ENCODE peak calls at places on chromosomes 12 and 14, in four cellular contexts. One of them, this sample, is unnamed.

GRCh38 chr12:52063081-52063985 is 6.4 kb upstream of the ATG101 start:
- DNase-seq in K562: peak
- DNase-seq in H1: no peak
- DNase-seq in GM12892: no peak
- DNase-seq in this sample: no peak

GRCh38 chr14:104423715-104424405 is 155.7 kb upstream of the C14orf180 start:
- DNase-seq in GM12892: no peak
- DNase-seq in K562: no peak
- DNase-seq in H1: no peak
- DNase-seq in this sample: no peak

GRCh38 chr14:69625299-69626131 is 14.1 kb downstream of the SUSD6 start:
- DNase-seq in GM12892: peak
- DNase-seq in H1: no peak
- DNase-seq in K562: peak
- DNase-seq in this sample: no peak

GRCh38 chr12:27517532-27517931 is 6.5 kb upstream of the PPFIBP1 start:
- DNase-seq in GM12892: no peak
- DNase-seq in K562: no peak
- DNase-seq in H1: no peak
- DNase-seq in this sample: no peak

GRCh38 chr12:64560395-64561301 is 49.6 kb upstream of the RASSF3 start:
- DNase-seq in GM12892: no peak
- DNase-seq in K562: no peak
- DNase-seq in H1: no peak
- DNase-seq in this sample: no peak

GRCh38 chr12:117485984-117486839 is 124.8 kb upstream of the NOS1 start:
- DNase-seq in K562: no peak
- DNase-seq in H1: no peak
- DNase-seq in GM12892: no peak
- DNase-seq in this sample: no peak

GRCh38 chr12:10584415-10584814 is 29.0 kb downstream of the MAGOHB start:
- DNase-seq in H1: no peak
- DNase-seq in K562: no peak
- DNase-seq in GM12892: no peak
- DNase-seq in this sample: no peak

GRCh38 chr14:88422919-88423318 is 37.5 kb downstream of the SPATA7 start:
- DNase-seq in K562: no peak
- DNase-seq in H1: no peak
- DNase-seq in GM12892: no peak
- DNase-seq in this sample: no peak

GRCh38 chr14:61581340-61581739 is 114.0 kb upstream of the HIF1A start:
- DNase-seq in K562: no peak
- DNase-seq in H1: no peak
- DNase-seq in GM12892: no peak
- DNase-seq in this sample: no peak

GRCh38 chr14:78232666-78233065 is 62.5 kb downstream of the NRXN3 start:
- DNase-seq in K562: no peak
- DNase-seq in H1: no peak
- DNase-seq in GM12892: no peak
- DNase-seq in this sample: no peak

GRCh38 chr12:55995366-55995765 is 1.7 kb upstream of the SUOX start:
- DNase-seq in H1: no peak
- DNase-seq in GM12892: no peak
- DNase-seq in K562: no peak
- DNase-seq in this sample: no peak

GRCh38 chr12:55997535-55997859 is 421 bp downstream of the SUOX start:
- DNase-seq in H1: no peak
- DNase-seq in K562: no peak
- DNase-seq in GM12892: no peak
- DNase-seq in this sample: no peak

GRCh38 chr12:55993454-55993853 is 3.6 kb upstream of the SUOX start:
- DNase-seq in K562: no peak
- DNase-seq in H1: no peak
- DNase-seq in GM12892: no peak
- DNase-seq in this sample: no peak

GRCh38 chr12:55996201-55996714 is 818 bp upstream of the SUOX start:
- DNase-seq in H1: no peak
- DNase-seq in K562: peak
- DNase-seq in GM12892: peak
- DNase-seq in this sample: peak

GRCh38 chr12:55996715-55997534 is at the start of gene SUOX:
- DNase-seq in K562: peak
- DNase-seq in H1: peak
- DNase-seq in GM12892: peak
- DNase-seq in this sample: peak
- TF ChIP-seq POLR2AphosphoS5 in K562: peak
- TF ChIP-seq POLR2AphosphoS5 in H1: no peak
- TF ChIP-seq POLR2AphosphoS5 in GM12892: peak
- TF ChIP-seq POLR2AphosphoS5 in this sample: peak

GRCh38 chr12:46372852-46373302 is 304 bp upstream of the SLC38A2 start:
- DNase-seq in K562: peak
- DNase-seq in H1: no peak
- DNase-seq in GM12892: no peak
- DNase-seq in this sample: no peak
- TF ChIP-seq POLR2A in K562: no peak
- TF ChIP-seq POLR2A in H1: no peak
- TF ChIP-seq POLR2A in GM12892: no peak
- TF ChIP-seq POLR2A in this sample: no peak

GRCh38 chr14:33810308-33810707 is 140.6 kb downstream of the EGLN3 start:
- DNase-seq in K562: no peak
- DNase-seq in GM12892: no peak
- DNase-seq in H1: no peak
- DNase-seq in this sample: no peak
- TF ChIP-seq TAF1 in K562: no peak
- TF ChIP-seq TAF1 in GM12892: no peak
- TF ChIP-seq TAF1 in H1: no peak
- TF ChIP-seq TAF1 in this sample: no peak

GRCh38 chr12:96265400-96265799 is 71.2 kb downstream of the ELK3 start:
- DNase-seq in H1: no peak
- DNase-seq in K562: no peak
- DNase-seq in GM12892: no peak
- DNase-seq in this sample: no peak

GRCh38 chr12:96265836-96266235 is 71.7 kb downstream of the ELK3 start:
- DNase-seq in K562: no peak
- DNase-seq in H1: no peak
- DNase-seq in GM12892: no peak
- DNase-seq in this sample: no peak

GRCh38 chr12:96261557-96261956 is 67.4 kb downstream of the ELK3 start:
- DNase-seq in GM12892: no peak
- DNase-seq in K562: no peak
- DNase-seq in H1: no peak
- DNase-seq in this sample: no peak

GRCh38 chr12:96266238-96266637 is 72.1 kb downstream of the ELK3 start:
- DNase-seq in K562: no peak
- DNase-seq in GM12892: no peak
- DNase-seq in H1: no peak
- DNase-seq in this sample: no peak

DNA sequence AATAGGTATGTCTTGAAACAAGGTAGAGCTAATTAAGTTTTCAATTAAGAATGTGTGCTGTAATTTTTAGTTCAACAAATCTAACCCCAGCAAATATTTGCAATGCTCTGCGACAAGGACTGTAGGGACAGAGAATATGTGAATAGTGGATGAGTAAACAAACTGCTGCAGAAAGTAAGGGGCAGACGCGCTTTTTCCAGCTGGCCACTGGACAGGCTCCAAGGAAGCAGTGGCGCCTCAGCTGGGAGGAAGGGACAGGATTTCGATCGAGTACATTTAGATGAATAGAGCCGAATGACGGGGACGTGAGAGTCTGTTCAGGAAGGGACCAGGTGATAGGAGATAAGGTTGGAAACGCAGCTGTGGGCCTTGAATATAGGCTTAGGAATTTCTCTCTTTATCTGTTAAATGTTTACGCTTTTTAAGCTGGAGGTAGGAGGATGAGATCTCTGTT is 69.3 kb downstream of the ELK3 start:
- DNase-seq in K562: no peak
- DNase-seq in GM12892: no peak
- DNase-seq in H1: no peak
- DNase-seq in this sample: no peak
- TF ChIP-seq POLR2AphosphoS5 in K562: no peak
- TF ChIP-seq POLR2AphosphoS5 in GM12892: no peak
- TF ChIP-seq POLR2AphosphoS5 in H1: no peak
- TF ChIP-seq POLR2AphosphoS5 in this sample: no peak

GRCh38 chr12:122205590-122205925 is 2.0 kb downstream of the B3GNT4 start:
- DNase-seq in H1: no peak
- DNase-seq in GM12892: no peak
- DNase-seq in K562: no peak
- DNase-seq in this sample: no peak
- TF ChIP-seq POLR2A in H1: no peak
- TF ChIP-seq POLR2A in GM12892: no peak
- TF ChIP-seq POLR2A in K562: peak
- TF ChIP-seq POLR2A in this sample: no peak

GRCh38 chr12:88172844-88173407 is 30.8 kb downstream of the TMTC3 start:
- DNase-seq in H1: no peak
- DNase-seq in K562: no peak
- DNase-seq in GM12892: no peak
- DNase-seq in this sample: no peak
- TF ChIP-seq TAF1 in H1: no peak
- TF ChIP-seq TAF1 in K562: no peak
- TF ChIP-seq TAF1 in GM12892: no peak
- TF ChIP-seq TAF1 in this sample: no peak

GRCh38 chr14:82385043-82385442 is 851.4 kb upstream of the SEL1L start:
- DNase-seq in H1: no peak
- DNase-seq in GM12892: no peak
- DNase-seq in K562: no peak
- DNase-seq in this sample: no peak
- TF ChIP-seq POLR2AphosphoS5 in H1: no peak
- TF ChIP-seq POLR2AphosphoS5 in GM12892: no peak
- TF ChIP-seq POLR2AphosphoS5 in K562: no peak
- TF ChIP-seq POLR2AphosphoS5 in this sample: no peak

DNA sequence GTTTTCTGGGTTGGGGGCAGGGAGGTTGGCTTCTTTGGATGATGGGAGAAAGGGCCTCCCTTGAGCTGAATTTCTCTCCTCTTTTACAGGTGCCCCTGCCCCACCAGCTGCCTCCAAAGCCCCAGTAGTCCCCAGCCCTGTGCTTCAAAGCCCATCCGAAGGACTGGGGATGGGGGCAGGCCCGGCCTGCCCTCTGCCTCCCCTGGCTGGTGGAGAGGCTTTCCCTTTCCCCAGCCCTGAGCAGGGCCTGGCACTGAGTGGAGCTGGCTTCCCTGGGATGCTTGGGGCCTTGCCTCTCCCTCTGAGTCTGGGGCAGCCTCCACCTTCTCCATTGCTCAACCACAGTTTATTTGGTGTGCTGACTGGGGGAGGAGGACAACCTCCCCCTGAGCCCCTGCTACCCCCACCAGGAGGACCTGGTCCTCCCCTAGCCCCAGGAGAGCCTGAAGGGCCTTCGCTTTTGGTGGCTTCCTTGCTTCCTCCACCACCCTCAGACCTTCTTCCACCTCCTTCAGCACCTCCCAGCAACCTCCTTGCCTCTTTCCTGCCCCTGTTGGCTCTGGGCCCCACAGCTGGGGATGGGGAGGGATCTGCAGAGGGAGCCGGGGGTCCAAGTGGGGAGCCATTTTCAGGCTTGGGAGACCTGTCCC is 4.0 kb downstream of the MBD6 start:
- DNase-seq in H1: no peak
- DNase-seq in GM12892: no peak
- DNase-seq in K562: no peak
- DNase-seq in this sample: no peak
- TF ChIP-seq POLR2A in H1: no peak
- TF ChIP-seq POLR2A in GM12892: no peak
- TF ChIP-seq POLR2A in K562: peak
- TF ChIP-seq POLR2A in this sample: no peak

DNA sequence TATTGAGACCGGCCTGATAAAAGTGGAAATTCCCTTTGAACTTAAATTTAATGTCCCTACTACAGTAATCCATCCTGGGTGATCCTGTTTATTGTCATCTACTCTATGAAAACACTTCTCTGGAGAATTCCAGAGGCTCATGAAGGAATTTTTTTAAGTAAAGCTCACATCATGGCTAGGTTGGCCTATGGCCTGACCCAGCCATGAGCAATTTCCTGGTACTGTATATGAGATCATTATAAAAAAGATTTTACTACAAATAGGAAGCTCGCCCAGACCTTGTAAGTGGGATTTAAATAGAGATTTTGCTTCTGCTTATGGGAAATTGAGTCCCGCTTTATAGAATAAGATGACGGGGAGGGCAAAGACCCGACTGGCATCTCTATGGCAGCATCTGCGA is 215.5 kb downstream of the DPF3 start:
- DNase-seq in H1: no peak
- DNase-seq in K562: no peak
- DNase-seq in GM12892: no peak
- DNase-seq in this sample: no peak
- TF ChIP-seq TAF1 in H1: no peak
- TF ChIP-seq TAF1 in K562: no peak
- TF ChIP-seq TAF1 in GM12892: no peak
- TF ChIP-seq TAF1 in this sample: no peak

DNA sequence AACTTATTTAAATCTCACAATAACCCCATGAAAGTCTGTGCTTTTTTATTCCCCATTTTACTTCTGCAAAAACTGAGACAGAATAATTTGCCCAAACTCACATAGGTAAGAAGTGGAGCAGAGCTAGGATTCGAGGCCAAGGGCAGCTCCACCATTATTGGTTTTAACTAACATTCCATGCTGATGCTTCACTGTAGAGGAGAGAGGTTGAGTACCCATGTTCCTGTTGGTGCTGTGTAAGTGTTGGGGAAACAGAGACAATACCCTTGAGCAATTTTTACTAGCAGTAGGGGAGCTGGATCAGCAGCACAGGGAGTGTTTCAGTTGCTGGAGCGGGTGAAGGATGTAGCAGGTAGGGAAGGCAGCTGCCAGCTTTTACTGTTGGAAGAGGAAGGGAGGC is 21.1 kb downstream of the RASSF8 start:
- DNase-seq in GM12892: no peak
- DNase-seq in K562: no peak
- DNase-seq in H1: no peak
- DNase-seq in this sample: no peak
- TF ChIP-seq POLR2AphosphoS5 in GM12892: no peak
- TF ChIP-seq POLR2AphosphoS5 in K562: no peak
- TF ChIP-seq POLR2AphosphoS5 in H1: no peak
- TF ChIP-seq POLR2AphosphoS5 in this sample: no peak